ENCODE peak calls at places on chromosome 11, in seven cellular contexts. D is GM23248; C is activated B cell treated with CpG ODN at 0.5 μM for 24 hours; E is A673; V is putamen; O is stimulated activated CD4-positive, alpha-beta T cell treated with anti-CD3 and anti-CD28 coated beads, Interleukin-1b, Interleukin-23, amount 100 ng/mL, for 24 hours; N is pons. A is an unnamed sample.

GRCh38 chr11:58788355-58789023 is 56.0 kb downstream of the GLYATL2 start:
- DNase-seq in N (peak), D (peak), O (no peak), E (peak), V (peak), C (no peak), A (peak)

GRCh38 chr11:20640401-20640800 is 29.0 kb upstream of the NELL1 start:
- DNase-seq in N (no peak), C (no peak), D (no peak), V (no peak), O (no peak), E (no peak), A (no peak)

GRCh38 chr11:15629690-15630321 is 515.1 kb downstream of the INSC start:
- DNase-seq in C (no peak), N (no peak), D (no peak), V (no peak), E (peak), O (no peak), A (peak)

GRCh38 chr11:36360833-36361232 is 64.7 kb downstream of the PRR5L start:
- DNase-seq in V (no peak), O (no peak), C (no peak), D (no peak), N (no peak), E (no peak), A (no peak)

GRCh38 chr11:898160-898517 is 12.5 kb downstream of the CHID1 start:
- DNase-seq in V (no peak), E (peak), D (peak), C (no peak), O (no peak), N (no peak), A (peak)

GRCh38 chr11:127902405-127902804 is 685.0 kb downstream of the ETS1 start:
- DNase-seq in E (no peak), D (no peak), N (no peak), V (no peak), O (no peak), C (no peak), A (no peak)

GRCh38 chr11:73114110-73114834 is 27.8 kb downstream of the FCHSD2 start:
- DNase-seq in E (no peak), C (no peak), N (no peak), O (no peak), V (no peak), D (no peak), A (no peak)

GRCh38 chr11:68382358-68382998 is 70.1 kb downstream of the LRP5 start:
- DNase-seq in N (no peak), V (no peak), E (no peak), D (no peak), C (no peak), O (no peak), A (no peak)

GRCh38 chr11:61111060-61111435 is 8.8 kb downstream of the CD5 start:
- DNase-seq in D (no peak), V (no peak), C (no peak), O (no peak), N (no peak), E (no peak), A (no peak)

GRCh38 chr11:110362916-110363574 is 66.6 kb upstream of the RDX start:
- DNase-seq in E (peak), O (no peak), D (no peak), V (peak), C (no peak), N (peak), A (peak)